ENCODE peak calls at places on chromosome 12, in five cellular contexts. One of them, this sample, is unnamed.

GRCh38 chr12:66241061-66242043 is 52.3 kb downstream of the IRAK3 start:
- DNase-seq in brain microvascular endothelial cell: peak; percentile 87
- DNase-seq in germinal center: no peak
- DNase-seq in CD14-positive monocyte: no peak
- DNase-seq in stimulated activated CD8-positive, alpha-beta memory T cell treated with anti-CD3 and anti-CD28 coated beads, Interleukin-7, amount 100 ng/mL, for 4 hours: no peak
- DNase-seq in this sample: no peak

GRCh38 chr12:93089805-93090569 is 160.9 kb upstream of the EEA1 start:
- DNase-seq in stimulated activated CD8-positive, alpha-beta memory T cell treated with anti-CD3 and anti-CD28 coated beads, Interleukin-7, amount 100 ng/mL, for 4 hours: no peak
- DNase-seq in CD14-positive monocyte: peak; percentile 67
- DNase-seq in germinal center: no peak
- DNase-seq in brain microvascular endothelial cell: peak; percentile 94
- DNase-seq in this sample: no peak

GRCh38 chr12:120971299-120972180 is 6.8 kb upstream of the HNF1A start:
- DNase-seq in CD14-positive monocyte: no peak
- DNase-seq in brain microvascular endothelial cell: peak; percentile 51
- DNase-seq in stimulated activated CD8-positive, alpha-beta memory T cell treated with anti-CD3 and anti-CD28 coated beads, Interleukin-7, amount 100 ng/mL, for 4 hours: no peak
- DNase-seq in germinal center: peak; percentile 82
- DNase-seq in this sample: no peak

GRCh38 chr12:5554711-5555110 is 122.8 kb downstream of the NTF3 start:
- DNase-seq in brain microvascular endothelial cell: peak; percentile 16
- DNase-seq in germinal center: no peak
- DNase-seq in CD14-positive monocyte: no peak
- DNase-seq in stimulated activated CD8-positive, alpha-beta memory T cell treated with anti-CD3 and anti-CD28 coated beads, Interleukin-7, amount 100 ng/mL, for 4 hours: no peak
- DNase-seq in this sample: no peak

GRCh38 chr12:22415342-22416309 is 81.1 kb upstream of the ST8SIA1 start:
- DNase-seq in germinal center: no peak
- DNase-seq in stimulated activated CD8-positive, alpha-beta memory T cell treated with anti-CD3 and anti-CD28 coated beads, Interleukin-7, amount 100 ng/mL, for 4 hours: no peak
- DNase-seq in brain microvascular endothelial cell: no peak
- DNase-seq in CD14-positive monocyte: no peak
- DNase-seq in this sample: no peak

GRCh38 chr12:82627799-82628198 is 58.9 kb upstream of the TMTC2 start:
- DNase-seq in brain microvascular endothelial cell: peak; percentile 34
- DNase-seq in CD14-positive monocyte: no peak
- DNase-seq in germinal center: no peak
- DNase-seq in stimulated activated CD8-positive, alpha-beta memory T cell treated with anti-CD3 and anti-CD28 coated beads, Interleukin-7, amount 100 ng/mL, for 4 hours: no peak
- DNase-seq in this sample: no peak

GRCh38 chr12:42588308-42588836 is 1.2 kb downstream of the PRICKLE1 start:
- DNase-seq in CD14-positive monocyte: no peak
- DNase-seq in germinal center: no peak
- DNase-seq in stimulated activated CD8-positive, alpha-beta memory T cell treated with anti-CD3 and anti-CD28 coated beads, Interleukin-7, amount 100 ng/mL, for 4 hours: no peak
- DNase-seq in brain microvascular endothelial cell: no peak
- DNase-seq in this sample: no peak

GRCh38 chr12:75921687-75922289 is 109.8 kb downstream of the PHLDA1 start:
- DNase-seq in germinal center: no peak
- DNase-seq in stimulated activated CD8-positive, alpha-beta memory T cell treated with anti-CD3 and anti-CD28 coated beads, Interleukin-7, amount 100 ng/mL, for 4 hours: no peak
- DNase-seq in CD14-positive monocyte: no peak
- DNase-seq in brain microvascular endothelial cell: no peak
- DNase-seq in this sample: no peak

GRCh38 chr12:59742831-59743230 is 147.0 kb downstream of the SLC16A7 start:
- DNase-seq in germinal center: no peak
- DNase-seq in brain microvascular endothelial cell: peak; percentile 3
- DNase-seq in stimulated activated CD8-positive, alpha-beta memory T cell treated with anti-CD3 and anti-CD28 coated beads, Interleukin-7, amount 100 ng/mL, for 4 hours: no peak
- DNase-seq in CD14-positive monocyte: no peak
- DNase-seq in this sample: no peak

GRCh38 chr12:69732088-69732487 is 6.6 kb upstream of the RAB3IP start:
- DNase-seq in stimulated activated CD8-positive, alpha-beta memory T cell treated with anti-CD3 and anti-CD28 coated beads, Interleukin-7, amount 100 ng/mL, for 4 hours: no peak
- DNase-seq in germinal center: no peak
- DNase-seq in CD14-positive monocyte: no peak
- DNase-seq in brain microvascular endothelial cell: peak; percentile 20
- DNase-seq in this sample: no peak

GRCh38 chr12:3266638-3267037 is 189.5 kb downstream of the TSPAN9 start:
- DNase-seq in brain microvascular endothelial cell: no peak
- DNase-seq in stimulated activated CD8-positive, alpha-beta memory T cell treated with anti-CD3 and anti-CD28 coated beads, Interleukin-7, amount 100 ng/mL, for 4 hours: no peak
- DNase-seq in CD14-positive monocyte: no peak
- DNase-seq in germinal center: no peak
- DNase-seq in this sample: no peak

GRCh38 chr12:47165934-47166333 is 86.2 kb upstream of the AMIGO2 start:
- DNase-seq in germinal center: no peak
- DNase-seq in brain microvascular endothelial cell: no peak
- DNase-seq in stimulated activated CD8-positive, alpha-beta memory T cell treated with anti-CD3 and anti-CD28 coated beads, Interleukin-7, amount 100 ng/mL, for 4 hours: no peak
- DNase-seq in CD14-positive monocyte: no peak
- DNase-seq in this sample: no peak

GRCh38 chr12:53358836-53359419 is 21.0 kb upstream of the SP1 start:
- DNase-seq in germinal center: no peak
- DNase-seq in CD14-positive monocyte: no peak
- DNase-seq in brain microvascular endothelial cell: no peak
- DNase-seq in stimulated activated CD8-positive, alpha-beta memory T cell treated with anti-CD3 and anti-CD28 coated beads, Interleukin-7, amount 100 ng/mL, for 4 hours: no peak
- DNase-seq in this sample: no peak

GRCh38 chr12:57488397-57489156 is 709 bp downstream of the MARS1 start:
- DNase-seq in germinal center: no peak
- DNase-seq in stimulated activated CD8-positive, alpha-beta memory T cell treated with anti-CD3 and anti-CD28 coated beads, Interleukin-7, amount 100 ng/mL, for 4 hours: no peak
- DNase-seq in brain microvascular endothelial cell: no peak
- DNase-seq in CD14-positive monocyte: no peak
- DNase-seq in this sample: no peak

GRCh38 chr12:132314035-132314434 is 15.4 kb downstream of the GALNT9 start:
- DNase-seq in stimulated activated CD8-positive, alpha-beta memory T cell treated with anti-CD3 and anti-CD28 coated beads, Interleukin-7, amount 100 ng/mL, for 4 hours: no peak
- DNase-seq in germinal center: no peak
- DNase-seq in CD14-positive monocyte: no peak
- DNase-seq in brain microvascular endothelial cell: no peak
- DNase-seq in this sample: no peak

GRCh38 chr12:67714648-67715047 is 66.1 kb downstream of the DYRK2 start:
- DNase-seq in brain microvascular endothelial cell: no peak
- DNase-seq in stimulated activated CD8-positive, alpha-beta memory T cell treated with anti-CD3 and anti-CD28 coated beads, Interleukin-7, amount 100 ng/mL, for 4 hours: no peak
- DNase-seq in CD14-positive monocyte: no peak
- DNase-seq in germinal center: no peak
- DNase-seq in this sample: no peak

GRCh38 chr12:122046145-122046544 is 24.5 kb downstream of the BCL7A start:
- DNase-seq in germinal center: no peak
- DNase-seq in brain microvascular endothelial cell: no peak
- DNase-seq in stimulated activated CD8-positive, alpha-beta memory T cell treated with anti-CD3 and anti-CD28 coated beads, Interleukin-7, amount 100 ng/mL, for 4 hours: no peak
- DNase-seq in CD14-positive monocyte: no peak
- DNase-seq in this sample: no peak

GRCh38 chr12:7395950-7396349 is 48.0 kb downstream of the CD163L1 start:
- DNase-seq in CD14-positive monocyte: no peak
- DNase-seq in germinal center: no peak
- DNase-seq in stimulated activated CD8-positive, alpha-beta memory T cell treated with anti-CD3 and anti-CD28 coated beads, Interleukin-7, amount 100 ng/mL, for 4 hours: no peak
- DNase-seq in brain microvascular endothelial cell: peak; percentile 18
- DNase-seq in this sample: no peak

GRCh38 chr12:26870491-26871419 is 37.8 kb upstream of the ITPR2 start:
- DNase-seq in germinal center: no peak
- DNase-seq in brain microvascular endothelial cell: no peak
- DNase-seq in CD14-positive monocyte: no peak
- DNase-seq in stimulated activated CD8-positive, alpha-beta memory T cell treated with anti-CD3 and anti-CD28 coated beads, Interleukin-7, amount 100 ng/mL, for 4 hours: no peak
- DNase-seq in this sample: no peak

GRCh38 chr12:69595689-69596088 is 10.4 kb downstream of the CCT2 start:
- DNase-seq in germinal center: no peak
- DNase-seq in CD14-positive monocyte: no peak
- DNase-seq in stimulated activated CD8-positive, alpha-beta memory T cell treated with anti-CD3 and anti-CD28 coated beads, Interleukin-7, amount 100 ng/mL, for 4 hours: no peak
- DNase-seq in brain microvascular endothelial cell: no peak
- DNase-seq in this sample: no peak

GRCh38 chr12:3281588-3282150 is 204.5 kb downstream of the TSPAN9 start:
- DNase-seq in CD14-positive monocyte: no peak
- DNase-seq in brain microvascular endothelial cell: no peak
- DNase-seq in germinal center: no peak
- DNase-seq in stimulated activated CD8-positive, alpha-beta memory T cell treated with anti-CD3 and anti-CD28 coated beads, Interleukin-7, amount 100 ng/mL, for 4 hours: no peak
- DNase-seq in this sample: no peak

GRCh38 chr12:119803391-119803791 is 73.7 kb downstream of the CIT start:
- DNase-seq in CD14-positive monocyte: no peak
- DNase-seq in germinal center: no peak
- DNase-seq in brain microvascular endothelial cell: peak; percentile 47
- DNase-seq in stimulated activated CD8-positive, alpha-beta memory T cell treated with anti-CD3 and anti-CD28 coated beads, Interleukin-7, amount 100 ng/mL, for 4 hours: no peak
- DNase-seq in this sample: no peak

GRCh38 chr12:106074706-106075392 is 63.9 kb downstream of the NUAK1 start:
- DNase-seq in stimulated activated CD8-positive, alpha-beta memory T cell treated with anti-CD3 and anti-CD28 coated beads, Interleukin-7, amount 100 ng/mL, for 4 hours: no peak
- DNase-seq in brain microvascular endothelial cell: peak; percentile 47
- DNase-seq in CD14-positive monocyte: no peak
- DNase-seq in germinal center: no peak
- DNase-seq in this sample: no peak

GRCh38 chr12:122067966-122068365 is 10.6 kb upstream of the MLXIP start:
- DNase-seq in CD14-positive monocyte: no peak
- DNase-seq in stimulated activated CD8-positive, alpha-beta memory T cell treated with anti-CD3 and anti-CD28 coated beads, Interleukin-7, amount 100 ng/mL, for 4 hours: no peak
- DNase-seq in brain microvascular endothelial cell: no peak
- DNase-seq in germinal center: peak; percentile 69
- DNase-seq in this sample: no peak

GRCh38 chr12:4871514-4871913 is 38.2 kb upstream of the KCNA1 start:
- DNase-seq in stimulated activated CD8-positive, alpha-beta memory T cell treated with anti-CD3 and anti-CD28 coated beads, Interleukin-7, amount 100 ng/mL, for 4 hours: no peak
- DNase-seq in brain microvascular endothelial cell: no peak
- DNase-seq in germinal center: no peak
- DNase-seq in CD14-positive monocyte: no peak
- DNase-seq in this sample: no peak

GRCh38 chr12:33588082-33588712 is 148.6 kb upstream of the SYT10 start:
- DNase-seq in germinal center: no peak
- DNase-seq in stimulated activated CD8-positive, alpha-beta memory T cell treated with anti-CD3 and anti-CD28 coated beads, Interleukin-7, amount 100 ng/mL, for 4 hours: no peak
- DNase-seq in CD14-positive monocyte: peak; percentile 57
- DNase-seq in brain microvascular endothelial cell: peak; percentile 40
- DNase-seq in this sample: no peak

GRCh38 chr12:132286912-132287311 is 42.5 kb downstream of the GALNT9 start:
- DNase-seq in germinal center: no peak
- DNase-seq in CD14-positive monocyte: no peak
- DNase-seq in stimulated activated CD8-positive, alpha-beta memory T cell treated with anti-CD3 and anti-CD28 coated beads, Interleukin-7, amount 100 ng/mL, for 4 hours: no peak
- DNase-seq in brain microvascular endothelial cell: peak; percentile 5
- DNase-seq in this sample: no peak

This sample was measured in stimulated activated CD4-positive, alpha-beta T cell treated with anti-CD3 and anti-CD28 coated beads, TNF-alpha, amount 100 ng/mL, for 4 hours.